ENCODE peak calls at places on chromosomes 11 and 22, in five cellular contexts. D is ovary; L is psoas muscle; Y is CD8-positive, alpha-beta T cell; U is pancreas. W is an unnamed sample. For H3K36me3 and H3K4me1, the result is how much of the 10 kb centered on the place peaks cover.

GRCh38 chr22:27637604-27638003 is 164.0 kb downstream of the MN1 start:
- DNase-seq in L (no peak), Y (no peak), U (no peak), D (no peak), W (no peak)

GRCh38 chr11:76787911-76788596 is 4.9 kb downstream of the TSKU start:
- DNase-seq in U (no peak), D (peak), Y (no peak), L (peak), W (no peak)

GRCh38 chr22:19525666-19526065 is 1.5 kb upstream of the CLDN5 start:
- DNase-seq in Y (no peak), L (no peak), D (no peak), U (no peak), W (no peak)

GRCh38 chr11:69569306-69570200 is 71.4 kb upstream of the CCND1 start:
- DNase-seq in L (no peak), D (no peak), U (no peak), Y (no peak), W (no peak)

GRCh38 chr11:74849525-74850391 is 99.1 kb downstream of the XRRA1 start:
- DNase-seq in Y (no peak), U (no peak), D (no peak), L (peak), W (no peak)

GRCh38 chr22:44620129-44620840 is 81.7 kb upstream of the PRR5 start:
- DNase-seq in D (peak), U (no peak), L (peak), Y (peak), W (peak)

GRCh38 chr22:32951807-32952153 is 106.4 kb downstream of the SYN3 start:
- DNase-seq in L (peak), Y (no peak), U (peak), D (no peak), W (no peak)

GRCh38 chr11:78420796-78421209 is 3.2 kb upstream of the GAB2 start:
- DNase-seq in U (peak), L (peak), Y (no peak), D (peak), W (no peak)

GRCh38 chr22:40147388-40148176 is 30.1 kb upstream of the TNRC6B start:
- DNase-seq in L (no peak), U (no peak), Y (no peak), D (no peak), W (no peak)

GRCh38 chr11:96162816-96163499 is 180.0 kb downstream of the MAML2 start:
- DNase-seq in D (no peak), U (no peak), L (no peak), Y (no peak), W (no peak)

GRCh38 chr11:59669611-59670009 is 773 bp upstream of the PATL1 start:
- DNase-seq in Y (no peak), U (peak), L (no peak), D (peak), W (no peak)

GRCh38 chr22:33829549-33830280 is 90.6 kb downstream of the LARGE1 start:
- DNase-seq in Y (no peak), U (no peak), D (no peak), L (no peak), W (no peak)

GRCh38 chr11:12771875-12772274 is 97.7 kb downstream of the TEAD1 start:
- DNase-seq in U (no peak), D (no peak), Y (no peak), L (no peak), W (no peak)

GRCh38 chr11:45930031-45930794 is 7.8 kb downstream of the LARGE2 start:
- DNase-seq in D (no peak), Y (peak), U (peak), L (no peak), W (peak)

GRCh38 chr11:46338988-46339666 is 8.1 kb upstream of the DGKZ start:
- DNase-seq in L (no peak), D (no peak), U (no peak), Y (no peak), W (no peak)

GRCh38 chr11:76686261-76687079 is 15.9 kb upstream of the LRRC32 start:
- DNase-seq in L (no peak), Y (no peak), U (no peak), D (no peak), W (no peak)

GRCh38 chr11:65215441-65216076 is 33.8 kb downstream of the CAPN1 start:
- DNase-seq in L (no peak), Y (no peak), D (no peak), U (no peak), W (no peak)

GRCh38 chr11:65211293-65212105 is 29.8 kb downstream of the CAPN1 start:
- DNase-seq in U (no peak), D (no peak), Y (no peak), L (no peak), W (no peak)

GRCh38 chr11:65214212-65214845 is 32.6 kb downstream of the CAPN1 start:
- DNase-seq in Y (no peak), L (no peak), D (no peak), U (no peak), W (no peak)

GRCh38 chr11:65212226-65212801 is 30.6 kb downstream of the CAPN1 start:
- DNase-seq in U (no peak), D (no peak), Y (no peak), L (no peak), W (no peak)

DNA sequence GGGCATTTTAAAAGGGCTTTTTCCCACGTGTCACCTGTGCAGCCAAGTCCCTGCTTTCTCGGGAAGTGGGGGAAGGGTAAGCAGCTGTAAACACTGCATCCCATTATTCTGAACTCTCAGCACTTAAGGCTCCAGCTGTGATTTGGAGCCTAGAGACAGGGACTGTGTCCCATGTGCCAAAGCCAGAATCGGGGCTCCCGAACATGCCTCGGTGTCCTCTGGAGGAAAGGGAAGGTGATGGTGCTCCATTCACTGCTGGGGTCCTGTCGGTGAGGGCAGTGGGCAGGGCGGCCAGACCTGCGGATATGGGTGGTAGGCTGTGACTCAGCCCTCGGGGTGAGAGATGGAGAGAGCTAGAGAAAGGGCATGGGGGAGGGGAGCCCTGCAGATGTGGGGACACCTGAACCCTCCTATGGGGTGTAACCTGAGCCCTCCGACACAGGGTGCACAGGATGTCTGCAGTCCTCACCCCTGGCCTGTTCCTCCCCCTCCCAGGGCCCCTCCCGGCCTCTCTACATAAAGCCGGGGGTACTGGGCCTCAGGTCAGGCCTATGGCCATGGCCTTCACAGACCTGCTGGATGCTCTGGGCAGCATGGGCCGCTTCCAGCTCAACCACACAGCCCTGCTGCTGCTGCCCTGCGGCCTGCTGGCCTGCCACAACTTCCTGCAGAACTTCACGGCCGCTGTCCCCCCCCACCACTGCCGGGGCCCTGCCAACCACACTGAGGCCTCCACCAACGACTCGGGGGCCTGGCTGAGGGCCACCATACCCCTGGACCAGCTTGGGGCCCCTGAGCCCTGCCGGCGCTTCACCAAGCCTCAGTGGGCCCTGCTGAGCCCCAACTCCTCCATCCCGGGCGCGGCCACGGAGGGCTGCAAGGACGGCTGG is 31.8 kb downstream of the CAPN1 start:
- DNase-seq in U (no peak), Y (peak), D (no peak), L (no peak), W (no peak)
- H3K4me3 ChIP-seq in U (no peak), Y (peak), D (no peak), L (no peak), W (no peak)

DNA sequence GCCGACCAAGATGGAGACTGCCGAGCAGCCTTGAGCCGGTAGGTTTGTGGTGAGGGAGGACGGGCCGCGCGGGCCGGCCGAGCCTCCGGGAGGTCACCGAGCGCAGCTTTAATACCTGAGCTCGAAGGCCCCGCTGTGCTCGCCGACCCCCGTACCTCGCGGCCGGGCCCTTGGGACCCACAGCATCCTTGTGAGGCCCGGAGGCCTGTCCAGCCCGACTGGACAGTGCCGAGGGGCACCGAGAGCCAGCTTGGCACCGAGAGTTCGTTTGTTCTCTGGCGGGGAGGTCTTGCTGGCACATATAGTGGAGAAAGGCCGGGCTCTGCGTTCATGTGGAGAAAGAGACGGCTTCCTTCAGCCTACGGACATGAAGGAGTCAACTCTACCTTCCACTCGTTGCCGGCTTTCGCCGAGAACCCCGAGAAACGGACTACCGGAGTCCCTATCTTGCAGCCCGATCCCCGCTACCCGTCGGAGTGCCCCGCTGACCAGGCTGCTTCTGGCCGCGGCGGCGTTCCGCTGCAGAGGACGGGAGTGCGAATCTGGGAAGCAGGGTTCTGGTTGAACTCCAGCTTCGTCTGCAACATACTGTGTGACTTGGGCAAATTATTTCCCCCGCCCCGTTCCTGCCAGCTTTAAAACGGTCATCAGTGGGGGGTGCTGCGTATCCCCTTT is 348 bp downstream of the TSSC4 start:
- DNase-seq in Y (no peak), U (no peak), D (no peak), L (no peak), W (peak)
- H3K36me3 ChIP-seq in Y (under half), U (under half), D (under half), L (under half), W (under half)

GRCh38 chr11:121534131-121535093 is 81.6 kb upstream of the SORL1-AS1 start:
- DNase-seq in U (no peak), Y (no peak), D (peak), L (no peak), W (no peak)

GRCh38 chr11:121535122-121535796 is 82.5 kb upstream of the SORL1-AS1 start:
- DNase-seq in L (no peak), D (no peak), Y (no peak), U (no peak), W (no peak)

GRCh38 chr11:121533556-121534050 is 80.8 kb upstream of the SORL1-AS1 start:
- DNase-seq in L (no peak), U (no peak), Y (no peak), D (no peak), W (no peak)

GRCh38 chr11:121538054-121538453 is 85.3 kb upstream of the SORL1-AS1 start:
- DNase-seq in L (no peak), U (no peak), D (no peak), Y (no peak), W (no peak)

DNA sequence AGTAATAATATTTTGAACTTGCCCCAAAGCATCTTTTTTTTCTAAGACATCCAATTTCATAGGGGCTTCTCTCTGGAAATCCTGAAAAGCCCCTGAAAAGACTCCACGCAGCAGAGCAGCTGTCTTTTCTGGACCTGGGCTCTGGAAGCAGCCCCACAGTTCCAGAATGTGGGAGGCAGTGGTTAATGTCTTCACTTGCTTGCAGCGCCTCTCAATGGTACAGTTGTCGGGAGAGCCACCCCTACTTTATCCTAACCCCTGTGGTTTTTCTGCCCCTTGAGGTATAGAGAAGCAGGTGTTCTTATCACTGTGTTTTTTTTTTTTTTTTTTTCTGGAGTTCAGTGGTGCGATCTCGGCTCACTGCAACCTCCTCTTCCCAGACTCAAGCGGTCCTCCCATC is 83.3 kb upstream of the SORL1-AS1 start:
- DNase-seq in U (no peak), L (no peak), D (no peak), Y (no peak), W (no peak)
- H3K4me1 ChIP-seq in U (under half), L (under half), D (under half), Y (under half), W (under half)

GRCh38 chr11:83724704-83725114 is 438.5 kb upstream of the CCDC90B start:
- DNase-seq in D (peak), Y (no peak), U (peak), L (no peak), W (no peak)

GRCh38 chr11:83726316-83726715 is 440.1 kb upstream of the CCDC90B start:
- DNase-seq in D (no peak), U (no peak), Y (no peak), L (no peak), W (no peak)

GRCh38 chr11:83727251-83727650 is 441.1 kb upstream of the CCDC90B start:
- DNase-seq in L (no peak), U (no peak), Y (no peak), D (no peak), W (no peak)

GRCh38 chr11:83725161-83725560 is 439.0 kb upstream of the CCDC90B start:
- DNase-seq in U (no peak), L (no peak), Y (no peak), D (no peak), W (no peak)

DNA sequence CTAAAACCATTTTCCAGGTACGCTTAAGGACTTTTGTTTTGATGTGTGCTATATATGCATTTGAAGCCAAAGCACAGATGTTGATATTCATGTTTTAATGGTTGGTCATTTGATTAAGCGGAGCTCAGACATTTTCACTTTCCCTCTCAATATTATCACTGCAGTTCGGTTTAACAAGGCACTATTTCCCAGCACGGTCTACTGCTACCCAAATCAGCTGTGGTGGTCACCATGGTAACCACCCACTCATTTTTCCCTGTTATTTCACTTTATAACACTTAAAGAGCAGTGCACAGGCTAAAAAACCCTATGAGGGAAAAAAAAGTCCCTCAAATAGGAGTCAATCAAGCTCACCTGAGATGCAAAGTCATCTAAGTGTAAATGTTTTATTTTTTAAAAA is 439.6 kb upstream of the CCDC90B start:
- DNase-seq in L (no peak), D (no peak), Y (no peak), U (no peak), W (no peak)
- H3K4me3 ChIP-seq in L (no peak), D (no peak), Y (no peak), U (no peak), W (no peak)

GRCh38 chr11:118527109-118527508 is at the start of gene TTC36:
- DNase-seq in L (no peak), D (no peak), U (no peak), Y (no peak), W (no peak)
- H3K36me3 ChIP-seq in L (under half), D (under half), U (under half), Y (under half), W (under half)